ENCODE peak calls at places on chromosomes 3 and 15, in seven cellular contexts. One of them, this sample, is unnamed.

GRCh38 chr15:51205050-51205707 is 110.5 kb upstream of the TNFAIP8L3 start:
- DNase-seq in myocyte: no peak
- DNase-seq in iris pigment epithelial cell: no peak
- DNase-seq in endothelial cell: no peak
- DNase-seq in GM12865: no peak
- DNase-seq in A549: no peak
- DNase-seq in amniotic stem cell: no peak
- DNase-seq in this sample: no peak

GRCh38 chr3:140424211-140424610 is 253.7 kb upstream of the TRIM42 start:
- DNase-seq in amniotic stem cell: no peak
- DNase-seq in iris pigment epithelial cell: peak
- DNase-seq in myocyte: no peak
- DNase-seq in endothelial cell: no peak
- DNase-seq in GM12865: no peak
- DNase-seq in A549: no peak
- DNase-seq in this sample: no peak

GRCh38 chr3:124559650-124560405 is 170.4 kb upstream of the UMPS start:
- DNase-seq in endothelial cell: peak
- DNase-seq in iris pigment epithelial cell: peak
- DNase-seq in myocyte: peak
- DNase-seq in A549: peak
- DNase-seq in amniotic stem cell: peak
- DNase-seq in GM12865: peak
- DNase-seq in this sample: peak

GRCh38 chr15:40069178-40070165 is 30.5 kb upstream of the SRP14 start:
- DNase-seq in myocyte: peak
- DNase-seq in endothelial cell: no peak
- DNase-seq in A549: peak
- DNase-seq in amniotic stem cell: no peak
- DNase-seq in GM12865: peak
- DNase-seq in iris pigment epithelial cell: no peak
- DNase-seq in this sample: no peak

GRCh38 chr3:44992555-44993470 is 16.8 kb downstream of the EXOSC7 start:
- DNase-seq in myocyte: peak
- DNase-seq in iris pigment epithelial cell: no peak
- DNase-seq in endothelial cell: peak
- DNase-seq in A549: peak
- DNase-seq in amniotic stem cell: no peak
- DNase-seq in GM12865: no peak
- DNase-seq in this sample: peak

GRCh38 chr3:40258555-40258954 is 51.0 kb upstream of the EIF1B start:
- DNase-seq in myocyte: peak
- DNase-seq in endothelial cell: no peak
- DNase-seq in GM12865: no peak
- DNase-seq in iris pigment epithelial cell: peak
- DNase-seq in amniotic stem cell: no peak
- DNase-seq in A549: peak
- DNase-seq in this sample: no peak

GRCh38 chr15:69193948-69194827 is 33.8 kb downstream of the GLCE start:
- DNase-seq in endothelial cell: no peak
- DNase-seq in amniotic stem cell: no peak
- DNase-seq in myocyte: peak
- DNase-seq in A549: no peak
- DNase-seq in GM12865: no peak
- DNase-seq in iris pigment epithelial cell: peak
- DNase-seq in this sample: no peak

GRCh38 chr15:29319823-29320222 is 50.2 kb upstream of the NSMCE3 start:
- DNase-seq in endothelial cell: no peak
- DNase-seq in myocyte: no peak
- DNase-seq in GM12865: no peak
- DNase-seq in amniotic stem cell: no peak
- DNase-seq in A549: no peak
- DNase-seq in iris pigment epithelial cell: no peak
- DNase-seq in this sample: no peak

GRCh38 chr15:70321106-70321809 is 223.5 kb upstream of the TLE3 start:
- DNase-seq in endothelial cell: no peak
- DNase-seq in amniotic stem cell: no peak
- DNase-seq in myocyte: no peak
- DNase-seq in A549: no peak
- DNase-seq in iris pigment epithelial cell: no peak
- DNase-seq in GM12865: no peak
- DNase-seq in this sample: no peak

GRCh38 chr3:183442994-183443393 is 14.6 kb upstream of the MCF2L2 start:
- DNase-seq in amniotic stem cell: no peak
- DNase-seq in GM12865: no peak
- DNase-seq in A549: no peak
- DNase-seq in myocyte: no peak
- DNase-seq in iris pigment epithelial cell: no peak
- DNase-seq in endothelial cell: no peak
- DNase-seq in this sample: no peak

GRCh38 chr3:86887876-86888275 is 103.1 kb downstream of the VGLL3 start:
- DNase-seq in GM12865: no peak
- DNase-seq in amniotic stem cell: no peak
- DNase-seq in A549: no peak
- DNase-seq in endothelial cell: no peak
- DNase-seq in myocyte: no peak
- DNase-seq in iris pigment epithelial cell: no peak
- DNase-seq in this sample: no peak

GRCh38 chr15:57769266-57769665 is 62.8 kb downstream of the POLR2M start:
- DNase-seq in endothelial cell: no peak
- DNase-seq in amniotic stem cell: peak
- DNase-seq in A549: no peak
- DNase-seq in iris pigment epithelial cell: no peak
- DNase-seq in GM12865: no peak
- DNase-seq in myocyte: peak
- DNase-seq in this sample: peak

GRCh38 chr3:168341192-168341816 is 245.6 kb upstream of the GOLIM4 start:
- DNase-seq in GM12865: no peak
- DNase-seq in iris pigment epithelial cell: peak
- DNase-seq in amniotic stem cell: peak
- DNase-seq in myocyte: peak
- DNase-seq in endothelial cell: no peak
- DNase-seq in A549: no peak
- DNase-seq in this sample: no peak